ENCODE peak calls at places on chromosomes 7 and 10, in seven cellular contexts. One of them, this sample, is unnamed.

GRCh38 chr7:91838439-91838838 is 42.1 kb downstream of the MTERF1 start:
- DNase-seq in breast epithelium: no peak
- DNase-seq in transverse colon: no peak
- DNase-seq in tibial nerve: no peak
- DNase-seq in body of pancreas: no peak
- DNase-seq in GM12878: no peak
- DNase-seq in adrenal gland: no peak
- DNase-seq in this sample: no peak

GRCh38 chr7:151199196-151199874 is 11.0 kb downstream of the H2BK1 start:
- DNase-seq in breast epithelium: no peak
- DNase-seq in transverse colon: no peak
- DNase-seq in tibial nerve: no peak
- DNase-seq in body of pancreas: no peak
- DNase-seq in GM12878: no peak
- DNase-seq in adrenal gland: no peak
- DNase-seq in this sample: no peak

GRCh38 chr10:28600056-28600455 is 67.1 kb downstream of the WAC start:
- DNase-seq in breast epithelium: no peak
- DNase-seq in transverse colon: no peak
- DNase-seq in tibial nerve: no peak
- DNase-seq in body of pancreas: no peak
- DNase-seq in GM12878: no peak
- DNase-seq in adrenal gland: no peak
- DNase-seq in this sample: no peak

GRCh38 chr10:98128802-98129201 is 5.7 kb upstream of the R3HCC1L start:
- DNase-seq in breast epithelium: no peak
- DNase-seq in transverse colon: no peak
- DNase-seq in tibial nerve: no peak
- DNase-seq in body of pancreas: no peak
- DNase-seq in GM12878: no peak
- DNase-seq in adrenal gland: no peak
- DNase-seq in this sample: no peak

GRCh38 chr7:133484135-133484534 is 231.3 kb downstream of the EXOC4 start:
- DNase-seq in breast epithelium: no peak
- DNase-seq in transverse colon: no peak
- DNase-seq in tibial nerve: no peak
- DNase-seq in body of pancreas: no peak
- DNase-seq in GM12878: no peak
- DNase-seq in adrenal gland: no peak
- DNase-seq in this sample: no peak

GRCh38 chr10:770975-771374 is 81.5 kb upstream of the DIP2C start:
- DNase-seq in breast epithelium: no peak
- DNase-seq in transverse colon: no peak
- DNase-seq in tibial nerve: no peak
- DNase-seq in body of pancreas: no peak
- DNase-seq in GM12878: no peak
- DNase-seq in adrenal gland: no peak
- DNase-seq in this sample: no peak

GRCh38 chr7:33059635-33060034 is 2.9 kb downstream of the NT5C3A start:
- DNase-seq in breast epithelium: no peak
- DNase-seq in transverse colon: no peak
- DNase-seq in tibial nerve: no peak
- DNase-seq in body of pancreas: no peak
- DNase-seq in GM12878: no peak
- DNase-seq in adrenal gland: no peak
- DNase-seq in this sample: no peak

GRCh38 chr10:63573068-63573697 is 52.0 kb downstream of the REEP3 start:
- DNase-seq in breast epithelium: no peak
- DNase-seq in transverse colon: no peak
- DNase-seq in tibial nerve: no peak
- DNase-seq in body of pancreas: no peak
- DNase-seq in GM12878: no peak
- DNase-seq in adrenal gland: no peak
- DNase-seq in this sample: no peak

GRCh38 chr10:24826022-24826421 is 102.3 kb upstream of the ARHGAP21 start:
- DNase-seq in breast epithelium: no peak
- DNase-seq in transverse colon: no peak
- DNase-seq in tibial nerve: no peak
- DNase-seq in body of pancreas: no peak
- DNase-seq in GM12878: no peak
- DNase-seq in adrenal gland: no peak
- DNase-seq in this sample: no peak

GRCh38 chr7:16446508-16446907 is 19.0 kb downstream of the SOSTDC1 start:
- DNase-seq in breast epithelium: no peak
- DNase-seq in transverse colon: no peak
- DNase-seq in tibial nerve: no peak
- DNase-seq in body of pancreas: no peak
- DNase-seq in GM12878: no peak
- DNase-seq in adrenal gland: no peak
- DNase-seq in this sample: no peak

GRCh38 chr10:119652361-119652760 is 1.2 kb downstream of the BAG3 start:
- DNase-seq in breast epithelium: no peak
- DNase-seq in transverse colon: no peak
- DNase-seq in tibial nerve: peak
- DNase-seq in body of pancreas: no peak
- DNase-seq in GM12878: no peak
- DNase-seq in adrenal gland: no peak
- DNase-seq in this sample: no peak

GRCh38 chr10:84352251-84352842 is 24.0 kb downstream of the CCSER2 start:
- DNase-seq in breast epithelium: peak
- DNase-seq in transverse colon: peak
- DNase-seq in tibial nerve: peak
- DNase-seq in body of pancreas: peak
- DNase-seq in GM12878: no peak
- DNase-seq in adrenal gland: peak
- DNase-seq in this sample: peak

GRCh38 chr10:48798486-48799254 is 114.0 kb downstream of the WDFY4 start:
- DNase-seq in breast epithelium: no peak
- DNase-seq in transverse colon: no peak
- DNase-seq in tibial nerve: no peak
- DNase-seq in body of pancreas: no peak
- DNase-seq in GM12878: no peak
- DNase-seq in adrenal gland: no peak
- DNase-seq in this sample: no peak

GRCh38 chr10:5323446-5323845 is 41.3 kb upstream of the UCN3 start:
- DNase-seq in breast epithelium: no peak
- DNase-seq in transverse colon: no peak
- DNase-seq in tibial nerve: no peak
- DNase-seq in body of pancreas: no peak
- DNase-seq in GM12878: no peak
- DNase-seq in adrenal gland: no peak
- DNase-seq in this sample: no peak

GRCh38 chr7:27686315-27686714 is 23.6 kb upstream of the HIBADH start:
- DNase-seq in breast epithelium: no peak
- DNase-seq in transverse colon: no peak
- DNase-seq in tibial nerve: no peak
- DNase-seq in body of pancreas: no peak
- DNase-seq in GM12878: no peak
- DNase-seq in adrenal gland: no peak
- DNase-seq in this sample: no peak

GRCh38 chr7:156547884-156548561 is 92.6 kb upstream of the RNF32 start:
- DNase-seq in breast epithelium: no peak
- DNase-seq in transverse colon: no peak
- DNase-seq in tibial nerve: no peak
- DNase-seq in body of pancreas: no peak
- DNase-seq in GM12878: peak
- DNase-seq in adrenal gland: no peak
- DNase-seq in this sample: no peak

GRCh38 chr7:93374345-93374940 is 142.3 kb downstream of the VPS50 start:
- DNase-seq in breast epithelium: no peak
- DNase-seq in transverse colon: no peak
- DNase-seq in tibial nerve: no peak
- DNase-seq in body of pancreas: no peak
- DNase-seq in GM12878: no peak
- DNase-seq in adrenal gland: no peak
- DNase-seq in this sample: no peak

GRCh38 chr10:32005050-32005449 is 51.2 kb downstream of the KIF5B start:
- DNase-seq in breast epithelium: no peak
- DNase-seq in transverse colon: peak
- DNase-seq in tibial nerve: peak
- DNase-seq in body of pancreas: peak
- DNase-seq in GM12878: peak
- DNase-seq in adrenal gland: peak
- DNase-seq in this sample: no peak

GRCh38 chr10:114694735-114695134 is 36.7 kb upstream of the ABLIM1 start:
- DNase-seq in breast epithelium: no peak
- DNase-seq in transverse colon: peak
- DNase-seq in tibial nerve: no peak
- DNase-seq in body of pancreas: peak
- DNase-seq in GM12878: no peak
- DNase-seq in adrenal gland: peak
- DNase-seq in this sample: no peak

GRCh38 chr10:96614515-96614914 is 27.7 kb upstream of the TM9SF3 start:
- DNase-seq in breast epithelium: no peak
- DNase-seq in transverse colon: no peak
- DNase-seq in tibial nerve: no peak
- DNase-seq in body of pancreas: no peak
- DNase-seq in GM12878: no peak
- DNase-seq in adrenal gland: no peak
- DNase-seq in this sample: no peak

GRCh38 chr7:74561898-74562613 is 95.5 kb upstream of the GTF2I start:
- DNase-seq in breast epithelium: no peak
- DNase-seq in transverse colon: no peak
- DNase-seq in tibial nerve: no peak
- DNase-seq in body of pancreas: no peak
- DNase-seq in GM12878: no peak
- DNase-seq in adrenal gland: no peak
- DNase-seq in this sample: no peak

GRCh38 chr10:7408494-7409044 is 2.3 kb downstream of the SFMBT2 start:
- DNase-seq in breast epithelium: no peak
- DNase-seq in transverse colon: peak
- DNase-seq in tibial nerve: peak
- DNase-seq in body of pancreas: peak
- DNase-seq in GM12878: no peak
- DNase-seq in adrenal gland: peak
- DNase-seq in this sample: peak

GRCh38 chr7:159212226-159212625 is 67.6 kb upstream of the VIPR2 start:
- DNase-seq in breast epithelium: no peak
- DNase-seq in transverse colon: no peak
- DNase-seq in tibial nerve: no peak
- DNase-seq in body of pancreas: no peak
- DNase-seq in GM12878: no peak
- DNase-seq in adrenal gland: no peak
- DNase-seq in this sample: no peak

GRCh38 chr7:77800158-77800557 is 1.6 kb downstream of the PHTF2 start:
- DNase-seq in breast epithelium: no peak
- DNase-seq in transverse colon: no peak
- DNase-seq in tibial nerve: no peak
- DNase-seq in body of pancreas: no peak
- DNase-seq in GM12878: peak
- DNase-seq in adrenal gland: no peak
- DNase-seq in this sample: no peak

GRCh38 chr10:104259999-104260774 is 5.5 kb downstream of the GSTO1 start:
- DNase-seq in breast epithelium: no peak
- DNase-seq in transverse colon: no peak
- DNase-seq in tibial nerve: no peak
- DNase-seq in body of pancreas: no peak
- DNase-seq in GM12878: no peak
- DNase-seq in adrenal gland: no peak
- DNase-seq in this sample: peak

GRCh38 chr7:137753067-137753466 is 93.7 kb downstream of the DGKI start:
- DNase-seq in breast epithelium: no peak
- DNase-seq in transverse colon: no peak
- DNase-seq in tibial nerve: no peak
- DNase-seq in body of pancreas: no peak
- DNase-seq in GM12878: no peak
- DNase-seq in adrenal gland: no peak
- DNase-seq in this sample: no peak

GRCh38 chr7:151051108-151051507 is 2.8 kb downstream of the ASIC3 start:
- DNase-seq in breast epithelium: no peak
- DNase-seq in transverse colon: peak
- DNase-seq in tibial nerve: no peak
- DNase-seq in body of pancreas: peak
- DNase-seq in GM12878: no peak
- DNase-seq in adrenal gland: peak
- DNase-seq in this sample: peak

GRCh38 chr10:121486906-121487305 is 111.3 kb downstream of the FGFR2 start:
- DNase-seq in breast epithelium: no peak
- DNase-seq in transverse colon: no peak
- DNase-seq in tibial nerve: no peak
- DNase-seq in body of pancreas: no peak
- DNase-seq in GM12878: no peak
- DNase-seq in adrenal gland: peak
- DNase-seq in this sample: no peak
- H3K27ac ChIP-seq in breast epithelium: no peak
- H3K27ac ChIP-seq in transverse colon: peak
- H3K27ac ChIP-seq in tibial nerve: no peak
- H3K27ac ChIP-seq in body of pancreas: no peak
- H3K27ac ChIP-seq in GM12878: no peak
- H3K27ac ChIP-seq in adrenal gland: peak
- H3K27ac ChIP-seq in this sample: peak

GRCh38 chr7:101717986-101718746 is 89.1 kb upstream of the MYL10 start:
- DNase-seq in breast epithelium: no peak
- DNase-seq in transverse colon: no peak
- DNase-seq in tibial nerve: no peak
- DNase-seq in body of pancreas: no peak
- DNase-seq in GM12878: no peak
- DNase-seq in adrenal gland: peak
- DNase-seq in this sample: no peak
- TF ChIP-seq POLR2A in breast epithelium: no peak
- TF ChIP-seq POLR2A in transverse colon: no peak
- TF ChIP-seq POLR2A in tibial nerve: no peak
- TF ChIP-seq POLR2A in body of pancreas: no peak
- TF ChIP-seq POLR2A in GM12878: no peak
- TF ChIP-seq POLR2A in adrenal gland: no peak
- TF ChIP-seq POLR2A in this sample: no peak

DNA sequence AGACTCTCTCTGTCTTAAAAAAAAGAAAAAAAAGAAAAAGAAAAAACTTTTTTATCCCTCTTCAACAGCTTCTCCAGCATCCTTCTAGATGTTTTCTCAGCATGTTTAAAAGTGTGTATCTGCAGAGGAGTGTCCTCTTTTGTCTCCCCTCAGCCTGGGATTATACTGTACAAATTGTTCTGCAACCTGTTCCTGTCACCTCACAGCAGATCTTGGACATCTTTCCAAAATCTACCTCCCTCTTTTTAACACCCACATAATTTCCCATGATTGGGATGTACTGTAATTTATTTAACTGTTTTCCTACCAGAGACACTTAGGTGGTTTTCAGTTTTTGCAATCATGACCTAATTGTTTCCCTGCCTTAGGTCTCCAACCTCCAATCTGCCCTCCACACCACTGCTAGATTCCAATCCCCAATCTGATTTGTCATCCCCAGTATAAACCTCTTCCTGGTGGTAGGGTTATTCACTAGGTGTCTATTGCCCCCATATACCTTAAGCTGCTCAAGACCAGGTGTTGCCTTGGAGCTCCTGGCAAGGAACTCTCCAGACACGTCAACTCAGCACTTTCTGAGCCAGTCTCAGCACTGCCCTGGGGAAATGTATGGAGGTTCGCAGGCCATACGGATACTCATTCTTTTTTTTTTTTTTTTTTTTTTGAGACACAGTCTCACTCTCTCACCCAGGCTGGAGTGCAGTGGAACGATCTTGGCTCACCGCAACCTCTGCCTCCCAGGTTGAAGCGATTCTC is 17.6 kb upstream of the DDIT4 start:
- DNase-seq in breast epithelium: no peak
- DNase-seq in transverse colon: no peak
- DNase-seq in tibial nerve: no peak
- DNase-seq in body of pancreas: no peak
- DNase-seq in GM12878: no peak
- DNase-seq in adrenal gland: no peak
- DNase-seq in this sample: no peak
- H3K4me3 ChIP-seq in breast epithelium: no peak
- H3K4me3 ChIP-seq in transverse colon: no peak
- H3K4me3 ChIP-seq in tibial nerve: no peak
- H3K4me3 ChIP-seq in body of pancreas: no peak
- H3K4me3 ChIP-seq in GM12878: no peak
- H3K4me3 ChIP-seq in adrenal gland: no peak
- H3K4me3 ChIP-seq in this sample: no peak

GRCh38 chr10:3995302-3996210 is 210.5 kb upstream of the KLF6 start:
- DNase-seq in breast epithelium: no peak
- DNase-seq in transverse colon: no peak
- DNase-seq in tibial nerve: no peak
- DNase-seq in body of pancreas: no peak
- DNase-seq in GM12878: no peak
- DNase-seq in adrenal gland: no peak
- DNase-seq in this sample: no peak
- H3K27ac ChIP-seq in breast epithelium: no peak
- H3K27ac ChIP-seq in transverse colon: no peak
- H3K27ac ChIP-seq in tibial nerve: no peak
- H3K27ac ChIP-seq in body of pancreas: no peak
- H3K27ac ChIP-seq in GM12878: no peak
- H3K27ac ChIP-seq in adrenal gland: no peak
- H3K27ac ChIP-seq in this sample: peak